ENCODE peak calls at places on chromosomes 13 and 19, in seven cellular contexts. L, G, I, J, H, Y and R are unnamed samples.

GRCh38 chr13:20505405-20506366 is 20.0 kb downstream of the CRYL1 start:
- DNase-seq in H (no peak), I (no peak), Y (no peak), G (no peak), L (no peak), J (no peak), R (no peak)

GRCh38 chr19:54138777-54139256 is 1.3 kb downstream of the CNOT3 start:
- DNase-seq in J (no peak), I (no peak), L (no peak), G (no peak), H (no peak), Y (no peak), R (no peak)

GRCh38 chr13:41827507-41828213 is 133.2 kb downstream of the VWA8 start:
- DNase-seq in L (peak; percentile 94), Y (no peak), H (no peak), I (no peak), J (no peak), G (no peak), R (no peak)

GRCh38 chr13:42643076-42643475 is 69.1 kb downstream of the TNFSF11 start:
- DNase-seq in G (no peak), L (no peak), I (no peak), Y (no peak), H (no peak), J (no peak), R (peak; percentile 81)

GRCh38 chr13:64930636-64931035 is 2299.5 kb downstream of the PCDH9 start:
- DNase-seq in G (no peak), H (no peak), L (no peak), J (no peak), I (no peak), Y (no peak), R (no peak)

GRCh38 chr13:107421028-107421427 is 794.3 kb downstream of the LIG4 start:
- DNase-seq in G (no peak), J (no peak), I (no peak), L (peak; percentile 75), Y (no peak), H (no peak), R (no peak)

GRCh38 chr13:78060966-78061365 is 142.3 kb upstream of the EDNRB start:
- DNase-seq in L (no peak), J (no peak), H (no peak), I (no peak), Y (no peak), G (no peak), R (no peak)

GRCh38 chr13:111577429-111577828 is 257.0 kb downstream of the TEX29 start:
- DNase-seq in I (no peak), J (no peak), H (no peak), L (no peak), G (no peak), Y (no peak), R (no peak)

GRCh38 chr13:26024558-26024957 is 27.3 kb downstream of the SHISA2 start:
- DNase-seq in J (no peak), L (no peak), H (no peak), Y (no peak), I (no peak), G (no peak), R (no peak)

GRCh38 chr19:51192689-51193088 is 32.2 kb upstream of the CD33 start:
- DNase-seq in J (no peak), I (no peak), L (no peak), Y (no peak), G (no peak), H (no peak), R (no peak)

GRCh38 chr19:34276614-34277013 is 22.3 kb downstream of the GARRE1 start:
- DNase-seq in I (no peak), H (no peak), G (no peak), L (no peak), Y (no peak), J (peak; percentile 27), R (no peak)

GRCh38 chr13:66343224-66343828 is 886.8 kb downstream of the PCDH9 start:
- DNase-seq in J (no peak), G (no peak), H (no peak), L (no peak), Y (no peak), I (no peak), R (no peak)

GRCh38 chr13:113109151-113110047 is 3.8 kb downstream of the F7 start:
- DNase-seq in H (no peak), G (no peak), J (peak; percentile 11), L (no peak), Y (no peak), I (no peak), R (no peak)

GRCh38 chr13:27783111-27783510 is 9.2 kb upstream of the GSX1 start:
- DNase-seq in H (no peak), I (no peak), Y (no peak), L (peak; percentile 8), J (peak; percentile 37), G (no peak), R (no peak)

GRCh38 chr19:31574251-31574973 is 225.2 kb upstream of the TSHZ3 start:
- DNase-seq in L (no peak), I (no peak), J (no peak), G (no peak), Y (no peak), H (no peak), R (no peak)

GRCh38 chr13:45626731-45627374 is 11.3 kb upstream of the ERICH6B start:
- DNase-seq in G (no peak), J (no peak), H (no peak), L (no peak), Y (no peak), I (no peak), R (peak; percentile 14)

GRCh38 chr13:76223999-76224398 is 587.9 kb downstream of the LMO7 start:
- DNase-seq in H (no peak), I (no peak), Y (no peak), L (no peak), G (no peak), J (no peak), R (no peak)

GRCh38 chr19:1261863-1262686 is 7.1 kb upstream of the CIRBP start:
- DNase-seq in L (peak; percentile 43), H (no peak), G (no peak), Y (peak; percentile 94), I (peak; percentile 83), J (peak; percentile 99), R (no peak)

GRCh38 chr13:92649140-92649813 is 577.3 kb upstream of the GPC6 start:
- DNase-seq in H (no peak), I (no peak), Y (no peak), L (no peak), J (no peak), G (no peak), R (no peak)

GRCh38 chr13:98626298-98626940 is 49.5 kb upstream of the STK24 start:
- DNase-seq in I (no peak), L (no peak), G (no peak), J (no peak), H (no peak), Y (no peak), R (no peak)

GRCh38 chr13:43167058-43167457 is 143.7 kb downstream of the DNAJC15 start:
- DNase-seq in L (no peak), I (no peak), J (no peak), G (no peak), Y (no peak), H (no peak), R (no peak)

GRCh38 chr19:3467437-3468198 is 12.7 kb downstream of the SMIM24 start:
- DNase-seq in H (peak; percentile 17), I (no peak), Y (no peak), G (no peak), J (no peak), L (no peak), R (no peak)

GRCh38 chr13:59914556-59914955 is 249.2 kb downstream of the DIAPH3 start:
- DNase-seq in G (no peak), Y (no peak), J (no peak), I (no peak), L (peak; percentile 68), H (no peak), R (no peak)

GRCh38 chr19:12800873-12801465 is 631 bp downstream of the PRDX2 start:
- DNase-seq in J (peak; percentile 58), H (peak; percentile 49), Y (no peak), I (no peak), G (no peak), L (no peak), R (no peak)
- H3K4me3 ChIP-seq in J (peak overlapping the region; percentile 73), H (peak overlapping the region; percentile 76), Y (peak overlapping the region; percentile 70), I (peak overlapping the region; percentile 78), G (peak overlapping the region; percentile 97), L (peak overlapping the region; percentile 90), R (peak overlapping the region; percentile 93)

DNA sequence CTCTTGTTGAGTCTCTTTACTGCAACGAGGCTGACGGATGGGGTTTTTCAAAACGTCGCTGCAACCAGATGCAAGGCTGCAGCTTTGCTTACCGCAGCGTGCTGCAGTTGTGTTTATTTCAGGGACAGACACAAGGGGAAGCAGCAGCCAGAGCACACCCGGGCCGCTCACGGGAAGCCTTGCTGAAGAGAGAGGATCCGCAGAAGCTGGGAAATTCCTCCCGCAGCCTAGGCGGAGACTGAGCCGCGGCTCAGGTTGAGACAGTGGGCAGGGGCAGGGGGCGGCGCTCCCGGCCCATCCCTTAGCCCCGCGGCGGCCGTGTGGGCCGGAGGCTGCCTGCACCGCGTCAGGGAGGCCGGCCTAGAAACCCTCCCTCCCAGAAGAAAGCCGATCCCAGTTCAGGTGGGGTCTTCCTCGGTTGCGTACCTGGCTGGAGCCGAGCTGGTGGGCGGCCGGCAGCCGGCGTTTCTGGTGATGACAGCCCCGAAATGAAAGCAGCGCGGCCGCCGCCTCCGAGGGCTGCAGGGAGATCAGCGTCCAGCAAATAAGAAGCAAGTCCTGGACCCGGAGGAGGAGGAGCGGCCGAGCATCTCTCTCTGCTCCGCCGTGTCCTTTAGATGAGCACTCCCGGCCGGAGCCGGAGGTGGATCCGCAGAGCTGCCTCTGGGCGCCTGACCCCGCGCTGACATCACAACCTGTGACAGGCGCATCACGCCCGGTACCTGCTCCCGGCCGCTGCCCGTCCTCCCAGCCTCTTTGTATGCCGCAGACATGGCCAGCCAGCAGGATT is at the start of gene FRY:
- DNase-seq in I (peak; percentile 66), H (no peak), J (peak; percentile 58), G (peak; percentile 58), L (peak; percentile 58), Y (peak; percentile 56), R (peak; percentile 93)
- TF ChIP-seq POLR2A in I (no peak), H (no peak), J (no peak), G (no peak), L (no peak), Y (no peak), R (no peak)

DNA sequence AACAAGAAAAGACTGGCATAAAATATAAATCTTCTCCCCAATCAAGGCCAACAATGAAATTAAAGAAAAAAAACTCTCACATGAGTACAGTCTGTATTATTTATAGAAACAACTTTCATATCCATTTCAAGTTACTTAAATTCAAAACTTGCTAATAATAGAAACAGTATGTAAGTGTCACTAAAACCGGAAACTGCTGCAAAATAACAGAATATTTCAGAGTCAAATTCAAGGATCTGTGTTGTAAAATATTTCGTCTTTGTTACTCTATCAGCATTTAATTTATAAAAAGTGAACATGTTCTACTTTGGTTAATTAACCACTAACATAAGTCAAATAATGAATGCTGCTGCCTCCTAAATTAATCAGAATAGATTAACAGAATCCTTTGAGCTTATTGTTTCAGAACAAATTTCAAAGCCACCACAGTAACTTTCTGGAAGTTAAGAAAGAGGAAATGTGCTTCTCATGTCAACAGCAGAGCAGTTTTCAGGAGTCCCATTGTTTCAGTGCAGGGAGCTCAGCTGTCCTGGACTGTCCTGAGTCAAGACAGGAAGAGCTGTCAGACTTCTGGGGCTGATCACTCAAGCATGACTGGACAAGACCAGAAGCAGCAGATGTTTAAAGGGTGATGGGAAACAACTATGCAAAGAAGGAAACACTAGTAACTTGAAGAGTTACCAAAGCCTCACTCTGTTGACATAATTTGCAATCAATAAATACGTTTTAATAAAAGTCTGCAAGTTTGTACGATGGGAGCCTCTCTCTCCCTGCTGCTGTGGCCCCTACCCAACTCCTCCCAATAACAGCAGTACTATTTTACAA is 76.9 kb downstream of the FOXO1 start:
- DNase-seq in G (no peak), L (no peak), J (no peak), I (no peak), Y (peak; percentile 48), H (no peak), R (peak; percentile 75)
- H3K4me3 ChIP-seq in G (no peak overlapping the region), L (no peak overlapping the region), J (no peak overlapping the region), I (no peak overlapping the region), Y (no peak overlapping the region), H (no peak overlapping the region), R (no peak overlapping the region)

GRCh38 chr19:7293795-7294570 is at the start of gene INSR:
- DNase-seq in L (peak; percentile 84), J (peak; percentile 92), Y (peak; percentile 93), H (peak; percentile 98), I (peak; percentile 92), G (peak; percentile 39), R (peak; percentile 95)
- TF ChIP-seq POLR2A in L (no peak), J (peak; percentile 69), Y (peak; percentile 67), H (no peak), I (peak; percentile 27), G (no peak), R (peak; percentile 50)